ENCODE peak calls at places on chromosomes 12 and 14, in five cellular contexts. W is Calu3, N is psoas muscle, T is cardiac muscle cell, Z is lower leg skin. E is an unnamed sample.

GRCh38 chr12:22543246-22544037 is 900 bp downstream of the C2CD5 start:
- DNase-seq in W (peak; percentile 60), T (peak; percentile 21), N (peak; percentile 44), Z (peak; percentile 88), E (peak; percentile 91)

GRCh38 chr12:27937768-27938167 is 34.8 kb downstream of the PTHLH start:
- DNase-seq in N (no peak), Z (no peak), W (no peak), T (peak; percentile 56), E (no peak)

GRCh38 chr12:92094751-92095161 is 50.9 kb downstream of the BTG1 start:
- DNase-seq in W (no peak), Z (no peak), T (peak; percentile 33), N (no peak), E (no peak)

GRCh38 chr14:69713976-69714716 is 52.8 kb upstream of the SRSF5 start:
- DNase-seq in N (no peak), W (no peak), T (no peak), Z (no peak), E (no peak)

GRCh38 chr12:102757874-102758244 is 159.2 kb downstream of the PAH start:
- DNase-seq in W (no peak), N (no peak), Z (no peak), T (no peak), E (no peak)

GRCh38 chr12:56255671-56256070 is 2.5 kb downstream of the ANKRD52 start:
- DNase-seq in N (no peak), W (no peak), Z (no peak), T (no peak), E (no peak)

GRCh38 chr14:74599201-74599809 is 12.7 kb downstream of the LTBP2 start:
- DNase-seq in Z (no peak), T (peak; percentile 68), W (no peak), N (no peak), E (no peak)

GRCh38 chr14:90450667-90451066 is 53.8 kb downstream of the CALM1 start:
- DNase-seq in N (no peak), Z (peak; percentile 3), W (no peak), T (no peak), E (no peak)

GRCh38 chr12:131950182-131950913 is 606 bp downstream of the EP400 start:
- DNase-seq in W (peak; percentile 40), T (peak; percentile 10), N (peak; percentile 37), Z (peak; percentile 88), E (peak; percentile 85)

GRCh38 chr12:58415716-58416115 is 474.3 kb downstream of the ATP23 start:
- DNase-seq in W (no peak), N (no peak), Z (no peak), T (no peak), E (no peak)

GRCh38 chr12:116376354-116377193 is 99.1 kb upstream of the MED13L start:
- DNase-seq in W (no peak), Z (no peak), T (peak; percentile 78), N (no peak), E (no peak)

GRCh38 chr12:90122716-90123115 is 414.1 kb upstream of the ATP2B1 start:
- DNase-seq in Z (no peak), T (no peak), W (no peak), N (no peak), E (no peak)

GRCh38 chr14:100398044-100398443 is 74.9 kb downstream of the SLC25A47 start:
- DNase-seq in T (no peak), W (no peak), N (no peak), Z (no peak), E (no peak)

GRCh38 chr12:121872546-121873223 is 14.0 kb upstream of the HPD start:
- DNase-seq in W (no peak), N (no peak), T (peak; percentile 96), Z (no peak), E (no peak)

GRCh38 chr12:111435661-111436201 is 30.0 kb downstream of the SH2B3 start:
- DNase-seq in Z (no peak), W (no peak), T (no peak), N (no peak), E (peak; percentile 74)

DNA sequence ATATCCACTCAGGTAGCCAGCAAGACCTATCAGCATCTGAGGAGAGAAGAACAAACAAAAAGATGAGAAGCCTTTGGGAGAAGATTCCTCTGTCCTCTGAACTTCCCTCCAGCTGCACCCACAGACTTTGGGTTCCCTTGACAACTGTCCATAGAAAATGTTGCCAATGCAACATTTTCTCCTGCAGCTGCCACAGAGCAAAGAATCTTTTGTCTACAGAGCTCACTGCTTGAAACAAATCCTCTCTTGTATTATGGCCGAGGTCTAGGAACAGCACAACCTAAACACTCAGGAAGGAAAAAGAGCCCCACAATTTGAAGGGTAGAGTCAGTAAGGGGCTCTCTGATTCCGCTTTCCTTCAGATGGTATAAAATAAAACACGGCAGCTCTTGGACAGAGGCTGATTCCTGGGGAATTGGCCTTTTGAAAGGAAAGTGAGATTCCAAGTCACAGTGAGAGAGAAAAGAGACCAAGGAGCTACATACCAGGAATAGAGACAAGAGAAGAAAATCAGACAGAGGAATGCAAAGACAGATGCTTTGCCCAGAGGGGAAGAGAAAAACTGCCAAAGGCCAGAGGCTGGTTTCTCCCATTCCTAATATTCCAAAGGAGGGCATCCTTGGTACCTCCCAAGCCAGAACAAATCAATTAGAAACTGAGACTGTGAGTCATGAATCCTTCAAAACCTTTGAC is 14.1 kb downstream of the POMT2 start:
- DNase-seq in W (no peak), N (no peak), T (no peak), Z (no peak), E (no peak)
- TF ChIP-seq CTCF in W (no peak), N (no peak), T (no peak), Z (no peak), E (no peak)

GRCh38 chr14:32998433-32998832 is 59.8 kb downstream of the NPAS3 start:
- DNase-seq in N (no peak), W (peak; percentile 1), Z (no peak), T (peak; percentile 29), E (no peak)
- TF ChIP-seq CTCF in N (peak; percentile 35), W (no peak), Z (no peak), T (peak; percentile 58), E (peak; percentile 37)

GRCh38 chr12:104312202-104312601 is 8.7 kb downstream of the EID3 start:
- DNase-seq in Z (no peak), T (no peak), N (no peak), W (no peak), E (no peak)

GRCh38 chr12:104306943-104307654 is 3.6 kb downstream of the EID3 start:
- DNase-seq in N (no peak), W (no peak), Z (no peak), T (peak; percentile 43), E (no peak)

GRCh38 chr12:104307655-104308000 is 4.1 kb downstream of the EID3 start:
- DNase-seq in T (no peak), Z (no peak), N (no peak), W (no peak), E (no peak)

GRCh38 chr12:104310751-104311297 is 7.3 kb downstream of the EID3 start:
- DNase-seq in W (no peak), Z (no peak), N (no peak), T (no peak), E (no peak)

DNA sequence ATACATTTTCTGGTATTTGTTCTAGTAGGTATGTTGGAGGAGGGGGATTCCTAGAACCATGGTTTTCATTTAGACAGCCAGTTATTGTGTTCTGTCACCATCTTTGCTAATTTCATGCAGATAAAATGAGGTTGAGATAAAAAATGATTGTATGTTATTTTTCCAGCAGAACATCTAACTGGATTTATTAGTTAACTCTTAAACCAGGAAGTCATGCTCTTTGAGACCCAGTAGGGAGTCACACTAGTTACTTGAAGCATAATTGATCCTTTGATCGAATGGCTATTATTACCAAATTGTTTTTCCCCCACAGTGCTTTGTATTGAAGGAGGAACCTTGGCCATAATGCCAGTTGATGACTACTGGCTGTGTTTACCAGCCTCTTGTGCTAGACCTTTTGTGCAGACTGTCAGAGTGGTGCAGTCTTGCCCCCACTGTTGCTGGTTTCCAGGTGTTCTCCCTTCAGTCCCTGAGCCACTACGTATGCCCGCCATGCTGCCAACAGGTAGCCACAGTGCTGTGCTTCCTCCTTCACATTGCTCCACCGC is 6.0 kb downstream of the EID3 start:
- DNase-seq in T (no peak), W (no peak), Z (no peak), N (no peak), E (no peak)
- TF ChIP-seq CTCF in T (no peak), W (no peak), Z (no peak), N (no peak), E (no peak)

DNA sequence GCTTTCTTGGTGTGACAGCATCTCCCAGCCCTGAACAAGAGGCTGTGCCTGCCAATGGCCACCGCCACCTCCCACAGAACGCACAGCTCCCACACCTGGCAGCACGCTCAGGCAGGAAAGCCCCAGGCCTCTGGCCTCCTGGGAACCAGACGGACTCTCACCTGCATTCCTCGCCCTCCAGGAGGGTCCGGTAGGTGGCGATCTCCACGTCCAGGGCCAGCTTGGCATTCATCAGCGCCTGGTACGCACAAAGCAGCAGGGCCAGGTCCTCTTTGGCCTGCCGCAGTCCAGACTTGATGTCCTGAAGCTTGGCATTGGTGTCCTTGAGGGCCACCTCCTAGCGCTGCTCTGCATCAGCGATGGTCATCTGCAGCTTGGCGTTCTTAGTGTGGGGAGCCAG is 12.1 kb upstream of the KRT77 start:
- DNase-seq in N (no peak), T (no peak), Z (no peak), W (no peak), E (no peak)
- TF ChIP-seq CTCF in N (no peak), T (no peak), Z (no peak), W (no peak), E (no peak)

DNA sequence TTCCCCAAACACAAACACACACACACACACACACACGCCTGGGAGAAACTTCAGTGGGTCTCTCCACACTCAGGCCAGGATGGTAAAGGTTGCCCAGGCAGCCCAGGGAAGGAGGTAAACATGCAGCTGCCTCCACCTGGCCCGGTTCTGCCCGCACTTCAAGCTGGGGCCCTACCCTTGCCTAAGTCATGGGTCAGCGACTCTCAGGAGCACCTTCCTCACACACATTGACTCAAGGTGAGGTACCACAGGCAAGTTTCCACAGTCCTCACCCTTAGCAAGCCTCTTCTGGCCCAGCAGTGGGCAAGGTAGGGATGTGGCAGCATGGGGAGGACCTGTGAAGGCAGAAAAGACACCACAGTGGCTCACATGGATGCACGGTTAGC is 14.1 kb upstream of the FAIM2 start:
- DNase-seq in Z (no peak), T (no peak), W (no peak), N (no peak), E (peak; percentile 43)
- TF ChIP-seq CTCF in Z (no peak), T (no peak), W (no peak), N (no peak), E (no peak)

DNA sequence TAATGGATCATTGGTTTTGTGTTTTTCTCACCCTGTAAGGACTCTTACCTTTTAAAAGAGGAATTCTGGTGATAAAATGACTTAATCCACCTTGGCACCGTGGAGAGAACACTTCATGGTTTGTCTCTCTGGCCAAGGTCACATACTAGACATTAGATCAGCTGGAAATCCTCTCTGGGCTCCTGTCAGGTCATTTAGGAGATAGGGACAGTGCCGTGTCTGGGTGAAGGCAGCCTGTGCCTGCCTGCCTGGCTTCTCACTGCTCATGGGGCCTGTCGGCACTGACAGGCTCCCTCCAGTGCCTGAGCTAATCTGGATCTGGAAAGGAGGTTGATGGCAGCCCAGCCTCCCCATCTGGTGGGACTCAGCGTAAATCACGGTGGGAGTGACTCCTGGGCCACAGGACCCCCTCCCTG is 5.7 kb downstream of the CRADD start:
- DNase-seq in T (no peak), W (no peak), N (no peak), Z (no peak), E (no peak)
- TF ChIP-seq CTCF in T (no peak), W (no peak), N (no peak), Z (no peak), E (no peak)

GRCh38 chr14:67517083-67517482 is 16.0 kb upstream of the PLEKHH1 start:
- DNase-seq in T (peak; percentile 43), W (no peak), Z (no peak), N (no peak), E (no peak)
- TF ChIP-seq CTCF in T (peak; percentile 15), W (no peak), Z (no peak), N (no peak), E (peak; percentile 7)

GRCh38 chr14:105013150-105013787 is 7.6 kb downstream of the CDCA4 start:
- DNase-seq in T (no peak), W (no peak), N (no peak), Z (no peak), E (no peak)
- TF ChIP-seq CTCF in T (no peak), W (no peak), N (no peak), Z (no peak), E (no peak)